ENCODE peak calls at places on chromosomes 4 and X, in ten cellular contexts. Q is HCT116, C is AG09309, Y is A549, V is suprapubic skin, B is fibroblast of lung, R is body of pancreas, Z is IMR-90, W is lung, T is AG04450. U is an unnamed sample.

GRCh38 chr4:86948276-86948675 is 13.5 kb downstream of the AFF1 start:
- DNase-seq in W (no peak), Y (no peak), T (no peak), Z (no peak), B (no peak), R (no peak), Q (no peak), V (no peak), C (no peak), U (no peak)

GRCh38 chrX:121504148-121504547 is 456.7 kb downstream of the GLUD2 start:
- DNase-seq in Q (no peak), Z (no peak), W (no peak), C (no peak), R (no peak), T (no peak), Y (no peak), V (no peak), B (no peak), U (no peak)

GRCh38 chr4:130738233-130738632 is 1642.3 kb downstream of the C4orf33 start:
- DNase-seq in W (no peak), R (no peak), T (no peak), C (no peak), Q (no peak), Z (no peak), Y (no peak), B (no peak), V (no peak), U (no peak)

GRCh38 chr4:48031802-48032525 is 15.4 kb downstream of the NIPAL1 start:
- DNase-seq in Z (peak), R (peak), W (no peak), B (peak), Y (no peak), T (no peak), Q (no peak), V (no peak), C (no peak), U (no peak)

GRCh38 chr4:138658518-138658917 is 357.1 kb upstream of the NOCT start:
- DNase-seq in V (no peak), Y (no peak), T (no peak), C (no peak), Z (no peak), B (no peak), Q (no peak), R (no peak), W (no peak), U (no peak)

GRCh38 chrX:148500428-148501120 is at the start of gene AFF2:
- DNase-seq in Q (no peak), C (no peak), T (no peak), Z (no peak), Y (peak), B (peak), V (no peak), W (peak), R (peak), U (no peak)

GRCh38 chrX:10178866-10179463 is 22.2 kb downstream of the CLCN4 start:
- DNase-seq in R (no peak), Z (no peak), C (no peak), W (no peak), B (no peak), Q (no peak), T (no peak), Y (no peak), V (no peak), U (no peak)

GRCh38 chr4:138234254-138234653 is 7.9 kb downstream of the SLC7A11 start:
- DNase-seq in W (no peak), B (no peak), R (no peak), Q (no peak), Z (no peak), Y (no peak), V (no peak), T (no peak), C (no peak), U (no peak)

GRCh38 chrX:151896734-151897474 is 15.8 kb upstream of the MAGEA4 start:
- DNase-seq in C (peak), T (no peak), W (no peak), R (no peak), Q (no peak), V (no peak), Z (peak), Y (peak), B (peak), U (no peak)

GRCh38 chr4:145619639-145619996 is 433 bp downstream of the MMAA start:
- DNase-seq in W (peak), Q (peak), R (peak), C (peak), Z (peak), B (peak), T (no peak), Y (peak), V (no peak), U (peak)

GRCh38 chr4:146342600-146343192 is 128.4 kb downstream of the REELD1 start:
- DNase-seq in Z (peak), V (no peak), Q (no peak), B (peak), R (peak), Y (peak), W (no peak), C (no peak), T (no peak), U (no peak)

GRCh38 chr4:73573794-73574528 is 46.3 kb downstream of the RASSF6 start:
- DNase-seq in R (peak), Y (peak), B (peak), T (peak), Z (peak), W (peak), C (peak), V (no peak), Q (peak), U (peak)

GRCh38 chr4:99723555-99724450 is 66.2 kb upstream of the C4orf54 start:
- DNase-seq in B (peak), W (peak), Y (peak), V (no peak), C (peak), T (peak), Z (peak), Q (peak), R (peak), U (peak)

GRCh38 chrX:54063361-54063760 is 19.1 kb upstream of the PHF8 start:
- DNase-seq in B (peak), T (no peak), V (no peak), C (no peak), Q (no peak), R (no peak), Z (no peak), Y (no peak), W (no peak), U (no peak)

GRCh38 chr4:5378002-5378401 is 326.7 kb downstream of the STK32B start:
- DNase-seq in R (no peak), Z (peak), T (no peak), B (no peak), Q (peak), W (no peak), Y (peak), C (no peak), V (peak), U (no peak)

GRCh38 chr4:54539500-54540029 is 118.2 kb upstream of the KIT start:
- DNase-seq in V (peak), R (peak), W (peak), T (no peak), Q (no peak), C (no peak), Z (peak), B (peak), Y (peak), U (no peak)

GRCh38 chrX:39676434-39676833 is 421.3 kb downstream of the BCOR start:
- DNase-seq in C (no peak), Y (no peak), W (no peak), V (no peak), B (no peak), Z (no peak), Q (no peak), R (no peak), T (no peak), U (no peak)

GRCh38 chr4:180618396-180618795 is 1624.8 kb upstream of the TENM3 start:
- DNase-seq in C (no peak), Y (no peak), T (no peak), Q (no peak), V (no peak), R (no peak), Z (no peak), W (no peak), B (peak), U (no peak)

GRCh38 chr4:180617203-180617602 is 1626.0 kb upstream of the TENM3 start:
- DNase-seq in W (no peak), Q (no peak), Y (no peak), R (no peak), V (no peak), Z (peak), T (no peak), B (peak), C (no peak), U (no peak)

GRCh38 chr4:180610317-180610716 is 1632.9 kb upstream of the TENM3 start:
- DNase-seq in Z (peak), Q (no peak), T (no peak), R (no peak), C (no peak), W (no peak), V (no peak), B (peak), Y (no peak), U (no peak)

DNA sequence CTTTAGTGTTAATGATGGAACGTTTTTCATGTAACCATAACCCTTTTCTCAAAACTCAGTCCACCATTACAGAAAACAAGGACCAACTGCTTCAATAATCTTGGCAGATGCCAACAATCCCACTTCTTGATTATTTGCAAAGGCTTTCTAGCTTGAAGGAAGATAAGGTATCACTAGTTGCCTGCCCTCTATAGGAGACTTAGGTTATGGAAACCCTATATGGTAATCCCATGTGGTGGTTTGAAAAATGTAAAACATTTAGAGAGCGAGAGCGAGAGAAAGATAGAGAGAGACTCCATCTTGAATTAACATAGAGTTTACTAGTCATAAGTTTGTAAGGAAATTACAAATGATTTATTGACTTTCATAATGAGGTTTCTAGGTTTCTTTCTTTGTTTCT is 1627.5 kb upstream of the TENM3 start:
- DNase-seq in R (no peak), T (no peak), B (no peak), V (no peak), C (no peak), Y (no peak), Z (no peak), W (no peak), Q (peak), U (no peak)
- TF ChIP-seq CTCF in R (no peak), T (no peak), B (no peak), V (no peak), C (no peak), Y (no peak), Z (no peak), W (no peak), Q (no peak), U (no peak)

GRCh38 chr4:109816894-109817293 is 1.3 kb downstream of the GAR1 start:
- DNase-seq in Y (no peak), T (no peak), Z (no peak), R (no peak), V (no peak), W (no peak), B (no peak), C (no peak), Q (no peak), U (no peak)
- H3K4me3 ChIP-seq in Y (peak), T (peak), Z (peak), R (no peak), V (peak), W (no peak), B (peak), C (no peak), Q (peak), U (peak)

DNA sequence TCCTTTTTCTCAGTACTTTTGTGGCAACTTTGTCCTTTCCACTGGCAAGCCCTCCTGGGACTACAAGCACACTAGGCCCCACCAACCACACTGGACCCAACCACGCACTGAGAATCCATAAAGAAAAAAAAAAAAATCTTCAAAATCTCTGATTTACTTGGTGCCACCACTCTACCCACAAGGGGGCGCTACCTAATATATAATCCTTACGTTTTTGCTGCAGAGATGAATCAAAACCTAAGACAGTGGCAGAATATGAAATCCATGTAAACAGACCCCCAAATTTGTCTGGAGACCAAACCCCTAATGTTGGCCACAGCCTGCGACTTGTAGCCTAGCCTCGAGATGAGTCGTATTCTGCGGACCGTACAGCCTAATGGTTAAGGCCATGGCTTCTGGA is 63.5 kb upstream of the ARHGAP36 start:
- DNase-seq in C (no peak), Y (peak), Z (peak), R (peak), T (no peak), W (no peak), B (no peak), V (no peak), Q (no peak), U (no peak)
- TF ChIP-seq CTCF in C (peak), Y (peak), Z (peak), R (peak), T (peak), W (no peak), B (peak), V (no peak), Q (peak), U (peak)

DNA sequence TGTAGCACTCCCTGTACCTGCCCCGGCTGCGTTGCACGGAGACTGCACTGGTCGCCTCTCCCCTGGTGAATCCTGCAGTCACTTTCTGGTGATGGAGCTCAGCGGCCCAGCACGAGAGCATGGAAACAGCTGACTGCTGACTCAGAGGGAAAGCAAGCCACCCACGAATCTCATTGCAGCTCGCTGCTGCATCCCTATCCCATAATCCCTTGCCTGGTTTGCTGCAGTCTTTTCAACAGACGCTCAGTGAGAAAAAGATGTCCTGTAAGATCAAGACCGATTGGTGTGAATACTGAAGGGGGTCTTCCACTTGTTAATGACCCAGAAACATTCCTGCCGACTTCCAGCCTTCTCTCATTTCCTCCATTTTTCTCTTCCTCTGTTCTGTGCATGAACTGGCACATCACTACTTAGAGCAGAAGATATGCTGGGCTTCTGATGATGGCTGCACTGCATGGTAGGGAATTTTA is 52.9 kb downstream of the TRIM2 start:
- DNase-seq in T (peak), W (no peak), R (no peak), C (peak), B (peak), V (no peak), Y (no peak), Z (peak), Q (no peak), U (no peak)
- H3K4me3 ChIP-seq in T (peak), W (no peak), R (no peak), C (peak), B (no peak), V (no peak), Y (no peak), Z (no peak), Q (no peak), U (no peak)

GRCh38 chr4:40626183-40626990 is 3.3 kb downstream of the RBM47 start:
- DNase-seq in V (no peak), B (peak), R (no peak), Y (no peak), Q (no peak), Z (peak), C (no peak), W (no peak), T (no peak), U (no peak)

GRCh38 chr4:40628888-40629287 is 776 bp downstream of the RBM47 start:
- DNase-seq in T (no peak), Y (no peak), W (no peak), R (no peak), Z (no peak), V (no peak), C (no peak), Q (no peak), B (no peak), U (no peak)

GRCh38 chr4:40629401-40630334 is at the start of gene RBM47:
- DNase-seq in C (no peak), Q (peak), B (peak), Z (peak), T (no peak), V (peak), Y (peak), R (peak), W (peak), U (no peak)

GRCh38 chr4:40627540-40627939 is 2.1 kb downstream of the RBM47 start:
- DNase-seq in Q (no peak), W (no peak), V (no peak), T (no peak), R (no peak), Y (no peak), B (no peak), C (no peak), Z (no peak), U (no peak)

DNA sequence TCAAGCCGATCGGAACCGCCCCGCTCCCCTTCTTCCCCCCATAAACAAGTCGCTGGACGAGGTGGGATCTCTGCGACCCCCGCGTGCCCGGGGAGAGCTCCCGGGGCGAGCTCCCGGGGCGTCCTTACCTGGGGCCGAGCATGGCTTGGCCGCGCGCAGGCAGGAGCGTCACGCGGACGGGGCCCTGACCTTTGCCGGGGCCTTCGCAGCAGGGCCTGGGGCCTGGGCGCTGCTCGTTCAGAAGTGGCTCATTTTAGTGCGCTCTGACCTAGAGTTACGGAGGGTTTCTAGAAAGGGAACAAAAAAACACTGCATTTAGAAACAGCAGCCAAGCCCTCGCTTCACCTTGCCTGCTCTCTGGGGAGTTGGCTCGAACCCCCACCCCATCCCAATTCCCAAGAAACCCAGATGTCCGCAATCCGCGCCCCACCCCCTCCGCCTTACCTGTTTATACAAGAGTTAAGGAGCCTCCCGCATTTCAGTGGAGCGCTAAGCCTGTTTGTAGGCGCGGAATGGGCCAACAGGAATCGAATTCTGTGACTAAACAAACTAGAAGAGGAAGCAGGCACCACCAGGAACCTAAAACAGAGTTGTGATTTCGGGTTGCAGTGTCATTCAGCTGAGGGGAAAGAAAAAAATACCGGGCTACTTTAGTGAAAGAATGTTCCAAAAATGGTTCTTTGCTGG is 814 bp upstream of the RBM47 start:
- DNase-seq in Q (peak), V (peak), Z (no peak), Y (peak), B (no peak), R (peak), T (no peak), C (no peak), W (peak), U (no peak)
- TF ChIP-seq CTCF in Q (no peak), V (no peak), Z (no peak), Y (no peak), B (no peak), R (no peak), T (no peak), C (no peak), W (no peak), U (no peak)

DNA sequence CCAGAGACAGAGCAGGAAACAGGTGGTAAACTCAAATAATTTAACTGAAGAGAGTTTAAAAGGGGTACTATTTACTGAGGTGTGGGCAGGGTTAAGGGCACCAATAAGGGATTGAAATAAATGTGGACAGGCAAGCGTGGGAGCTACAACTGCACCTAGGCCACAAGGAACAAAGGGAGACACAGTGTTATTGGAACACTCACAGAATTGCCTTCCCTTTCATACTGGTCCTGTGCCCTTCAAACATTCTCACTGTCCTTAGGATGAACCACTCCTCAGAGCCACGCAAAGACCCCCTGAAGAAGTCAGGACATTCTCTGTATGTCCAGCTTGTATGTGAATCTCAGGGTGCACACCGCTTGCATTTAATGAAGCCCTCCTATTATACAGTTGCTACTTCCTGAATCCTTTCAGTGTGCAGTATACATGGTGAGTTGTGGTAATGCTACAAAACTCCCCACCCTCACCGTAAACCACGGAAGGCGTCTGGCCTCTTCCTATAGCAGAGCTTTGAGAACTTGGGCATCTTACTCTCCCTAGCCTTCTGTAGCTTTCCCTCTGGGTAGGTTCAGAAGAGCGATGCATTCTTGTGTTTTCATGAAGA is 9.6 kb upstream of the MRPL1 start:
- DNase-seq in C (no peak), V (no peak), Y (no peak), Z (no peak), T (no peak), Q (no peak), R (no peak), B (no peak), W (no peak), U (no peak)
- H3K4me3 ChIP-seq in C (no peak), V (no peak), Y (no peak), Z (no peak), T (no peak), Q (no peak), R (no peak), B (no peak), W (no peak), U (no peak)